ENCODE peak calls at places on chromosomes 12 and 14, in five cellular contexts. B is breast epithelium, R is transverse colon, Q is K562, C is GM23338. W is an unnamed sample.

GRCh38 chr12:62632521-62632920 is 165.9 kb downstream of the MON2 start:
- DNase-seq in B (peak; percentile 31), R (peak; percentile 35), Q (no peak), C (peak; percentile 72), W (peak; percentile 83)

GRCh38 chr12:122788387-122788786 is 14.0 kb downstream of the CCDC62 start:
- DNase-seq in B (no peak), R (no peak), Q (no peak), C (no peak), W (no peak)

GRCh38 chr12:47192046-47192445 is 112.3 kb upstream of the AMIGO2 start:
- DNase-seq in B (no peak), R (no peak), Q (no peak), C (no peak), W (no peak)

GRCh38 chr14:51395361-51395849 is 155.4 kb downstream of the TMX1 start:
- DNase-seq in B (peak; percentile 80), R (peak; percentile 25), Q (no peak), C (peak; percentile 26), W (no peak)

GRCh38 chr14:47715330-47715729 is 39.9 kb upstream of the MDGA2 start:
- DNase-seq in B (no peak), R (no peak), Q (no peak), C (no peak), W (no peak)

GRCh38 chr12:101501410-101502045 is 26.4 kb downstream of the SPIC start:
- DNase-seq in B (no peak), R (no peak), Q (no peak), C (no peak), W (no peak)

GRCh38 chr12:92927436-92928116 is 1.5 kb downstream of the EEA1 start:
- DNase-seq in B (no peak), R (no peak), Q (peak; percentile 17), C (peak; percentile 70), W (no peak)

GRCh38 chr14:74595006-74595735 is 16.9 kb downstream of the LTBP2 start:
- DNase-seq in B (no peak), R (peak; percentile 36), Q (no peak), C (no peak), W (no peak)

GRCh38 chr12:71128191-71128590 is 29.6 kb downstream of the TSPAN8 start:
- DNase-seq in B (no peak), R (no peak), Q (no peak), C (peak; percentile 10), W (no peak)

GRCh38 chr14:99191663-99192621 is 80.1 kb downstream of the BCL11B start:
- DNase-seq in B (peak; percentile 43), R (peak; percentile 52), Q (no peak), C (no peak), W (peak; percentile 64)

GRCh38 chr12:114789821-114790220 is 105.8 kb upstream of the TBX3 start:
- DNase-seq in B (no peak), R (no peak), Q (no peak), C (no peak), W (no peak)

GRCh38 chr14:48349689-48350088 is 674.3 kb upstream of the MDGA2 start:
- DNase-seq in B (no peak), R (no peak), Q (no peak), C (no peak), W (no peak)

GRCh38 chr14:30748343-30748742 is 126.0 kb upstream of the COCH start:
- DNase-seq in B (no peak), R (no peak), Q (no peak), C (no peak), W (no peak)

GRCh38 chr12:91786490-91787272 is 359.0 kb downstream of the BTG1 start:
- DNase-seq in B (no peak), R (no peak), Q (no peak), C (no peak), W (no peak)

GRCh38 chr12:64404470-64405446 is 566 bp downstream of the XPOT start:
- DNase-seq in B (no peak), R (peak; percentile 58), Q (peak; percentile 73), C (peak; percentile 64), W (no peak)

GRCh38 chr12:65756956-65757511 is 67.2 kb upstream of the HMGA2 start:
- DNase-seq in B (no peak), R (no peak), Q (no peak), C (no peak), W (no peak)

GRCh38 chr12:77130193-77130592 is 64.8 kb upstream of the E2F7 start:
- DNase-seq in B (no peak), R (no peak), Q (no peak), C (no peak), W (no peak)

GRCh38 chr14:24597403-24597802 is 12.1 kb downstream of the GZMH start:
- DNase-seq in B (no peak), R (no peak), Q (no peak), C (no peak), W (no peak)

GRCh38 chr12:53324113-53324778 is 2.8 kb upstream of the AAAS start:
- DNase-seq in B (no peak), R (peak; percentile 53), Q (no peak), C (peak; percentile 58), W (peak; percentile 88)

GRCh38 chr14:21631084-21631483 is 3.7 kb downstream of the OR10G2 start:
- DNase-seq in B (peak; percentile 24), R (no peak), Q (no peak), C (no peak), W (no peak)

GRCh38 chr12:71354871-71355270 is 84.7 kb upstream of the LGR5 start:
- DNase-seq in B (no peak), R (no peak), Q (no peak), C (peak; percentile 8), W (no peak)

GRCh38 chr12:4900327-4900726 is 9.4 kb upstream of the KCNA1 start:
- DNase-seq in B (no peak), R (no peak), Q (no peak), C (no peak), W (no peak)

GRCh38 chr14:77198576-77198975 is 17.0 kb downstream of the TMEM63C start:
- DNase-seq in B (no peak), R (no peak), Q (no peak), C (no peak), W (peak; percentile 24)

GRCh38 chr12:47938093-47938492 is 25.3 kb upstream of the TMEM106C start:
- DNase-seq in B (no peak), R (no peak), Q (no peak), C (no peak), W (no peak)

GRCh38 chr14:33987565-33988080 is 36.7 kb upstream of the EGLN3 start:
- DNase-seq in B (no peak), R (no peak), Q (no peak), C (no peak), W (no peak)

GRCh38 chr12:25723921-25724491 is 170.9 kb upstream of the LMNTD1 start:
- DNase-seq in B (no peak), R (no peak), Q (no peak), C (no peak), W (no peak)

GRCh38 chr12:14148489-14149240 is 167.3 kb upstream of the GRIN2B start:
- DNase-seq in B (no peak), R (no peak), Q (no peak), C (no peak), W (no peak)

GRCh38 chr12:93707836-93708235 is 30.7 kb downstream of the CRADD start:
- DNase-seq in B (no peak), R (no peak), Q (no peak), C (no peak), W (no peak)

GRCh38 chr12:48788852-48789775 is at the start of gene ADCY6:
- DNase-seq in B (peak; percentile 56), R (peak; percentile 84), Q (peak; percentile 62), C (peak; percentile 94), W (peak; percentile 83)

GRCh38 chr14:34604990-34605389 is 25.0 kb downstream of the SNX6 start:
- DNase-seq in B (no peak), R (no peak), Q (no peak), C (no peak), W (no peak)

GRCh38 chr12:54571166-54571856 is 17.1 kb downstream of the PPP1R1A start:
- DNase-seq in B (no peak), R (no peak), Q (no peak), C (peak; percentile 88), W (no peak)

GRCh38 chr14:91169951-91170350 is 56.1 kb downstream of the DGLUCY start:
- DNase-seq in B (no peak), R (no peak), Q (no peak), C (no peak), W (no peak)
- H3K27ac ChIP-seq in B (peak overlapping the region; percentile 59), R (peak overlapping the region; percentile 66), Q (no peak overlapping the region), C (no peak overlapping the region), W (no peak overlapping the region)

GRCh38 chr12:105741786-105742566 is 396.8 kb downstream of the NUAK1 start:
- DNase-seq in B (no peak), R (no peak), Q (no peak), C (no peak), W (no peak)

GRCh38 chr12:105744659-105745058 is 394.1 kb downstream of the NUAK1 start:
- DNase-seq in B (no peak), R (no peak), Q (no peak), C (peak; percentile 29), W (no peak)

GRCh38 chr12:105740970-105741725 is 397.6 kb downstream of the NUAK1 start:
- DNase-seq in B (peak; percentile 53), R (no peak), Q (no peak), C (no peak), W (no peak)

GRCh38 chr12:105740337-105740736 is 398.4 kb downstream of the NUAK1 start:
- DNase-seq in B (no peak), R (no peak), Q (no peak), C (peak; percentile 39), W (no peak)

GRCh38 chr12:105742567-105742874 is 396.2 kb downstream of the NUAK1 start:
- DNase-seq in B (no peak), R (no peak), Q (no peak), C (no peak), W (no peak)
- TF ChIP-seq POLR2AphosphoS5 in B (no peak), R (no peak), Q (no peak), C (no peak), W (no peak)

GRCh38 chr14:102187583-102188001 is 47.9 kb downstream of the WDR20 start:
- DNase-seq in B (no peak), R (no peak), Q (no peak), C (no peak), W (no peak)

GRCh38 chr14:102184678-102185040 is 45.0 kb downstream of the WDR20 start:
- DNase-seq in B (no peak), R (no peak), Q (no peak), C (peak; percentile 53), W (no peak)

GRCh38 chr14:102187044-102187443 is 47.3 kb downstream of the WDR20 start:
- DNase-seq in B (no peak), R (no peak), Q (no peak), C (no peak), W (no peak)

GRCh38 chr14:102183922-102184677 is 44.4 kb downstream of the WDR20 start:
- DNase-seq in B (no peak), R (no peak), Q (no peak), C (no peak), W (no peak)

GRCh38 chr14:102185360-102185759 is 45.7 kb downstream of the WDR20 start:
- DNase-seq in B (no peak), R (no peak), Q (peak; percentile 19), C (no peak), W (no peak)
- TF ChIP-seq CTCF in B (no peak), R (no peak), Q (peak; percentile 13), C (no peak), W (no peak)

DNA sequence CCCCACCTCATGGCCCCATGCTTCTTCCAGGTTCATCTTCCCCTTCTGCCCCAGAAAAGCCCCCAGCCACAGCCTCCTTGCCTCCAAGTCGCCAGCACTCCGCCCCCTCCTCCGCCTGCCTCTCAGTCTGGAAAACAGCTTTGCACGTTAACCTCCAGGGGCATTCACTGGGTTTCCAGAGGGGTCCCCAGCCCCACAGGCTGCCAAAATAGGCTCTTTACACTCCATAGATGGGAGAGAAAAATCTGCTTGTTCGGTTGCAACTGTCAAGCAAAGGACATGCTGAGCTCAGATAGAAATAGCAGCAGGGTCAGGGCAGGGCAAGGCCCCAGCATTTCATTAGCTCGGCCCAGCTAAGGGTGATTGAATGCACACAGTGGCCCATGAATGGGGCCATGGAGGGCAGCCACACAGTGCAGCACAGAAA is 253.5 kb downstream of the ZFP36L1 start:
- DNase-seq in B (no peak), R (no peak), Q (no peak), C (peak; percentile 10), W (no peak)
- H3K27ac ChIP-seq in B (no peak overlapping the region), R (peak overlapping the region; percentile 14), Q (no peak overlapping the region), C (no peak overlapping the region), W (no peak overlapping the region)